ENCODE peak calls at places on chromosomes 6 and 20, in nine cellular contexts. One of them, this sample, is unnamed.

GRCh38 chr20:5127204-5127858 is 523 bp downstream of the CDS2 start:
- DNase-seq in fibroblast of mammary gland: peak
- DNase-seq in omental fat pad: no peak
- DNase-seq in dorsolateral prefrontal cortex: no peak
- DNase-seq in transverse colon: peak
- DNase-seq in H9: peak
- DNase-seq in psoas muscle: peak
- DNase-seq in CD8-positive, alpha-beta T cell: peak
- DNase-seq in brain microvascular endothelial cell: no peak
- DNase-seq in this sample: no peak

GRCh38 chr6:139925894-139926641 is 551.6 kb upstream of the CITED2 start:
- DNase-seq in H9: no peak
- DNase-seq in psoas muscle: no peak
- DNase-seq in fibroblast of mammary gland: peak
- DNase-seq in CD8-positive, alpha-beta T cell: no peak
- DNase-seq in dorsolateral prefrontal cortex: no peak
- DNase-seq in brain microvascular endothelial cell: peak
- DNase-seq in omental fat pad: no peak
- DNase-seq in transverse colon: no peak
- DNase-seq in this sample: no peak

GRCh38 chr6:23410439-23410838 is 715.6 kb upstream of the NRSN1 start:
- DNase-seq in transverse colon: no peak
- DNase-seq in H9: no peak
- DNase-seq in dorsolateral prefrontal cortex: no peak
- DNase-seq in psoas muscle: no peak
- DNase-seq in CD8-positive, alpha-beta T cell: no peak
- DNase-seq in omental fat pad: no peak
- DNase-seq in fibroblast of mammary gland: no peak
- DNase-seq in brain microvascular endothelial cell: no peak
- DNase-seq in this sample: no peak

GRCh38 chr6:101961357-101961756 is 567.8 kb downstream of the GRIK2 start:
- DNase-seq in H9: no peak
- DNase-seq in omental fat pad: no peak
- DNase-seq in brain microvascular endothelial cell: no peak
- DNase-seq in transverse colon: no peak
- DNase-seq in CD8-positive, alpha-beta T cell: no peak
- DNase-seq in fibroblast of mammary gland: no peak
- DNase-seq in psoas muscle: no peak
- DNase-seq in dorsolateral prefrontal cortex: no peak
- DNase-seq in this sample: no peak

GRCh38 chr20:4192378-4193048 is 177.2 kb upstream of the RNF24 start:
- DNase-seq in psoas muscle: no peak
- DNase-seq in omental fat pad: no peak
- DNase-seq in brain microvascular endothelial cell: peak
- DNase-seq in dorsolateral prefrontal cortex: no peak
- DNase-seq in transverse colon: no peak
- DNase-seq in H9: no peak
- DNase-seq in fibroblast of mammary gland: peak
- DNase-seq in CD8-positive, alpha-beta T cell: no peak
- DNase-seq in this sample: no peak

GRCh38 chr20:52291109-52291508 is 99.5 kb upstream of the ZFP64 start:
- DNase-seq in brain microvascular endothelial cell: no peak
- DNase-seq in transverse colon: no peak
- DNase-seq in CD8-positive, alpha-beta T cell: no peak
- DNase-seq in dorsolateral prefrontal cortex: no peak
- DNase-seq in fibroblast of mammary gland: no peak
- DNase-seq in omental fat pad: no peak
- DNase-seq in H9: no peak
- DNase-seq in psoas muscle: no peak
- DNase-seq in this sample: no peak

GRCh38 chr6:119077643-119078448 is 618 bp downstream of the FAM184A start:
- DNase-seq in psoas muscle: peak
- DNase-seq in fibroblast of mammary gland: peak
- DNase-seq in CD8-positive, alpha-beta T cell: peak
- DNase-seq in brain microvascular endothelial cell: no peak
- DNase-seq in H9: peak
- DNase-seq in transverse colon: peak
- DNase-seq in omental fat pad: no peak
- DNase-seq in dorsolateral prefrontal cortex: peak
- DNase-seq in this sample: peak

GRCh38 chr20:25276533-25277050 is 28.7 kb downstream of the PYGB start:
- DNase-seq in CD8-positive, alpha-beta T cell: no peak
- DNase-seq in brain microvascular endothelial cell: no peak
- DNase-seq in dorsolateral prefrontal cortex: peak
- DNase-seq in psoas muscle: peak
- DNase-seq in H9: no peak
- DNase-seq in omental fat pad: no peak
- DNase-seq in transverse colon: peak
- DNase-seq in fibroblast of mammary gland: no peak
- DNase-seq in this sample: peak

GRCh38 chr20:51938557-51939324 is 136.4 kb upstream of the SALL4 start:
- DNase-seq in fibroblast of mammary gland: peak
- DNase-seq in transverse colon: no peak
- DNase-seq in brain microvascular endothelial cell: no peak
- DNase-seq in H9: no peak
- DNase-seq in CD8-positive, alpha-beta T cell: no peak
- DNase-seq in psoas muscle: no peak
- DNase-seq in dorsolateral prefrontal cortex: no peak
- DNase-seq in omental fat pad: no peak
- DNase-seq in this sample: no peak

GRCh38 chr6:163398796-163399195 is 15.7 kb upstream of the QKI start:
- DNase-seq in transverse colon: peak
- DNase-seq in psoas muscle: peak
- DNase-seq in H9: no peak
- DNase-seq in CD8-positive, alpha-beta T cell: no peak
- DNase-seq in omental fat pad: no peak
- DNase-seq in dorsolateral prefrontal cortex: peak
- DNase-seq in brain microvascular endothelial cell: no peak
- DNase-seq in fibroblast of mammary gland: peak
- DNase-seq in this sample: no peak

GRCh38 chr20:25198663-25199363 is 3.3 kb downstream of the ENTPD6 start:
- DNase-seq in dorsolateral prefrontal cortex: no peak
- DNase-seq in omental fat pad: no peak
- DNase-seq in psoas muscle: no peak
- DNase-seq in H9: no peak
- DNase-seq in CD8-positive, alpha-beta T cell: no peak
- DNase-seq in fibroblast of mammary gland: peak
- DNase-seq in brain microvascular endothelial cell: no peak
- DNase-seq in transverse colon: no peak
- DNase-seq in this sample: no peak

GRCh38 chr20:1265226-1265915 is 723 bp upstream of the SNPH start:
- DNase-seq in H9: no peak
- DNase-seq in CD8-positive, alpha-beta T cell: no peak
- DNase-seq in dorsolateral prefrontal cortex: no peak
- DNase-seq in psoas muscle: no peak
- DNase-seq in brain microvascular endothelial cell: no peak
- DNase-seq in omental fat pad: no peak
- DNase-seq in fibroblast of mammary gland: no peak
- DNase-seq in transverse colon: no peak
- DNase-seq in this sample: no peak

GRCh38 chr6:170231496-170232185 is 59.2 kb downstream of the DLL1 start:
- DNase-seq in CD8-positive, alpha-beta T cell: no peak
- DNase-seq in dorsolateral prefrontal cortex: no peak
- DNase-seq in psoas muscle: no peak
- DNase-seq in H9: no peak
- DNase-seq in omental fat pad: no peak
- DNase-seq in brain microvascular endothelial cell: no peak
- DNase-seq in transverse colon: no peak
- DNase-seq in fibroblast of mammary gland: peak
- DNase-seq in this sample: no peak

GRCh38 chr6:7646394-7646793 is 56.4 kb downstream of the SNRNP48 start:
- DNase-seq in H9: no peak
- DNase-seq in CD8-positive, alpha-beta T cell: no peak
- DNase-seq in fibroblast of mammary gland: peak
- DNase-seq in dorsolateral prefrontal cortex: no peak
- DNase-seq in brain microvascular endothelial cell: peak
- DNase-seq in omental fat pad: no peak
- DNase-seq in transverse colon: no peak
- DNase-seq in psoas muscle: no peak
- DNase-seq in this sample: no peak

GRCh38 chr20:24640686-24641085 is 171.3 kb downstream of the SYNDIG1 start:
- DNase-seq in brain microvascular endothelial cell: no peak
- DNase-seq in fibroblast of mammary gland: no peak
- DNase-seq in omental fat pad: no peak
- DNase-seq in psoas muscle: no peak
- DNase-seq in dorsolateral prefrontal cortex: no peak
- DNase-seq in CD8-positive, alpha-beta T cell: peak
- DNase-seq in H9: peak
- DNase-seq in transverse colon: no peak
- DNase-seq in this sample: no peak

GRCh38 chr20:56428388-56428787 is 16.3 kb downstream of the CASS4 start:
- DNase-seq in dorsolateral prefrontal cortex: no peak
- DNase-seq in brain microvascular endothelial cell: no peak
- DNase-seq in fibroblast of mammary gland: no peak
- DNase-seq in psoas muscle: no peak
- DNase-seq in CD8-positive, alpha-beta T cell: peak
- DNase-seq in H9: no peak
- DNase-seq in omental fat pad: no peak
- DNase-seq in transverse colon: no peak
- DNase-seq in this sample: no peak

GRCh38 chr6:94065707-94066337 is 646.5 kb upstream of the EPHA7 start:
- DNase-seq in omental fat pad: no peak
- DNase-seq in fibroblast of mammary gland: no peak
- DNase-seq in psoas muscle: no peak
- DNase-seq in brain microvascular endothelial cell: no peak
- DNase-seq in H9: no peak
- DNase-seq in CD8-positive, alpha-beta T cell: no peak
- DNase-seq in dorsolateral prefrontal cortex: no peak
- DNase-seq in transverse colon: no peak
- DNase-seq in this sample: no peak
- TF ChIP-seq CTCF in omental fat pad: no peak
- TF ChIP-seq CTCF in fibroblast of mammary gland: no peak
- TF ChIP-seq CTCF in psoas muscle: no peak
- TF ChIP-seq CTCF in brain microvascular endothelial cell: no peak
- TF ChIP-seq CTCF in H9: no peak
- TF ChIP-seq CTCF in CD8-positive, alpha-beta T cell: no peak
- TF ChIP-seq CTCF in dorsolateral prefrontal cortex: no peak
- TF ChIP-seq CTCF in transverse colon: no peak
- TF ChIP-seq CTCF in this sample: no peak

GRCh38 chr6:34247481-34248197 is 1.2 kb downstream of the SMIM29 start:
- DNase-seq in CD8-positive, alpha-beta T cell: no peak
- DNase-seq in brain microvascular endothelial cell: no peak
- DNase-seq in omental fat pad: no peak
- DNase-seq in psoas muscle: no peak
- DNase-seq in transverse colon: no peak
- DNase-seq in fibroblast of mammary gland: no peak
- DNase-seq in H9: peak
- DNase-seq in dorsolateral prefrontal cortex: no peak
- DNase-seq in this sample: no peak

GRCh38 chr6:34248727-34249468 is at the start of gene SMIM29:
- DNase-seq in fibroblast of mammary gland: peak
- DNase-seq in CD8-positive, alpha-beta T cell: peak
- DNase-seq in transverse colon: peak
- DNase-seq in H9: peak
- DNase-seq in psoas muscle: peak
- DNase-seq in brain microvascular endothelial cell: peak
- DNase-seq in dorsolateral prefrontal cortex: peak
- DNase-seq in omental fat pad: peak
- DNase-seq in this sample: peak

GRCh38 chr6:34246249-34246562 is 2.6 kb downstream of the SMIM29 start:
- DNase-seq in CD8-positive, alpha-beta T cell: no peak
- DNase-seq in psoas muscle: no peak
- DNase-seq in transverse colon: no peak
- DNase-seq in dorsolateral prefrontal cortex: no peak
- DNase-seq in H9: no peak
- DNase-seq in fibroblast of mammary gland: no peak
- DNase-seq in brain microvascular endothelial cell: no peak
- DNase-seq in omental fat pad: no peak
- DNase-seq in this sample: no peak

GRCh38 chr6:34248198-34248726 is 544 bp downstream of the SMIM29 start:
- DNase-seq in fibroblast of mammary gland: peak
- DNase-seq in brain microvascular endothelial cell: no peak
- DNase-seq in dorsolateral prefrontal cortex: peak
- DNase-seq in CD8-positive, alpha-beta T cell: peak
- DNase-seq in H9: peak
- DNase-seq in transverse colon: peak
- DNase-seq in omental fat pad: no peak
- DNase-seq in psoas muscle: peak
- DNase-seq in this sample: no peak

GRCh38 chr6:34246563-34247391 is 2.0 kb downstream of the SMIM29 start:
- DNase-seq in brain microvascular endothelial cell: peak
- DNase-seq in transverse colon: no peak
- DNase-seq in psoas muscle: peak
- DNase-seq in fibroblast of mammary gland: peak
- DNase-seq in CD8-positive, alpha-beta T cell: peak
- DNase-seq in H9: peak
- DNase-seq in omental fat pad: no peak
- DNase-seq in dorsolateral prefrontal cortex: no peak
- DNase-seq in this sample: peak
- TF ChIP-seq CTCF in brain microvascular endothelial cell: peak
- TF ChIP-seq CTCF in transverse colon: no peak
- TF ChIP-seq CTCF in psoas muscle: peak
- TF ChIP-seq CTCF in fibroblast of mammary gland: peak
- TF ChIP-seq CTCF in CD8-positive, alpha-beta T cell: peak
- TF ChIP-seq CTCF in H9: peak
- TF ChIP-seq CTCF in omental fat pad: no peak
- TF ChIP-seq CTCF in dorsolateral prefrontal cortex: peak
- TF ChIP-seq CTCF in this sample: no peak

GRCh38 chr6:27311806-27312145 is 297 bp downstream of the POM121L2 start:
- DNase-seq in H9: no peak
- DNase-seq in CD8-positive, alpha-beta T cell: no peak
- DNase-seq in psoas muscle: no peak
- DNase-seq in dorsolateral prefrontal cortex: no peak
- DNase-seq in omental fat pad: no peak
- DNase-seq in fibroblast of mammary gland: no peak
- DNase-seq in brain microvascular endothelial cell: no peak
- DNase-seq in transverse colon: no peak
- DNase-seq in this sample: no peak

GRCh38 chr6:27314046-27314445 is 2.0 kb upstream of the POM121L2 start:
- DNase-seq in brain microvascular endothelial cell: no peak
- DNase-seq in omental fat pad: no peak
- DNase-seq in CD8-positive, alpha-beta T cell: no peak
- DNase-seq in transverse colon: no peak
- DNase-seq in H9: no peak
- DNase-seq in dorsolateral prefrontal cortex: no peak
- DNase-seq in fibroblast of mammary gland: no peak
- DNase-seq in psoas muscle: no peak
- DNase-seq in this sample: no peak

GRCh38 chr6:27312950-27313271 is 838 bp upstream of the POM121L2 start:
- DNase-seq in transverse colon: no peak
- DNase-seq in brain microvascular endothelial cell: no peak
- DNase-seq in dorsolateral prefrontal cortex: no peak
- DNase-seq in H9: no peak
- DNase-seq in psoas muscle: no peak
- DNase-seq in CD8-positive, alpha-beta T cell: no peak
- DNase-seq in fibroblast of mammary gland: no peak
- DNase-seq in omental fat pad: no peak
- DNase-seq in this sample: no peak

GRCh38 chr6:27312146-27312949 is at the start of gene POM121L2:
- DNase-seq in psoas muscle: no peak
- DNase-seq in CD8-positive, alpha-beta T cell: peak
- DNase-seq in transverse colon: peak
- DNase-seq in H9: peak
- DNase-seq in brain microvascular endothelial cell: peak
- DNase-seq in dorsolateral prefrontal cortex: peak
- DNase-seq in omental fat pad: peak
- DNase-seq in fibroblast of mammary gland: peak
- DNase-seq in this sample: peak
- TF ChIP-seq CTCF in psoas muscle: peak
- TF ChIP-seq CTCF in CD8-positive, alpha-beta T cell: peak
- TF ChIP-seq CTCF in transverse colon: peak
- TF ChIP-seq CTCF in H9: peak
- TF ChIP-seq CTCF in brain microvascular endothelial cell: peak
- TF ChIP-seq CTCF in dorsolateral prefrontal cortex: peak
- TF ChIP-seq CTCF in omental fat pad: no peak
- TF ChIP-seq CTCF in fibroblast of mammary gland: peak
- TF ChIP-seq CTCF in this sample: no peak

GRCh38 chr6:3330199-3330598 is 71.5 kb downstream of the PSMG4 start:
- DNase-seq in CD8-positive, alpha-beta T cell: no peak
- DNase-seq in dorsolateral prefrontal cortex: no peak
- DNase-seq in psoas muscle: no peak
- DNase-seq in transverse colon: no peak
- DNase-seq in H9: peak
- DNase-seq in omental fat pad: no peak
- DNase-seq in fibroblast of mammary gland: no peak
- DNase-seq in brain microvascular endothelial cell: no peak
- DNase-seq in this sample: no peak
- TF ChIP-seq CTCF in CD8-positive, alpha-beta T cell: no peak
- TF ChIP-seq CTCF in dorsolateral prefrontal cortex: no peak
- TF ChIP-seq CTCF in psoas muscle: no peak
- TF ChIP-seq CTCF in transverse colon: no peak
- TF ChIP-seq CTCF in H9: peak
- TF ChIP-seq CTCF in omental fat pad: no peak
- TF ChIP-seq CTCF in fibroblast of mammary gland: no peak
- TF ChIP-seq CTCF in brain microvascular endothelial cell: peak
- TF ChIP-seq CTCF in this sample: no peak